ENCODE peak calls at places on chromosomes 7 and 10, in seven cellular contexts. L is astrocyte; F is tibial nerve; N is BJ; K is mesendoderm; M is neuronal stem cell; C is CD4-positive, CD25-positive, alpha-beta regulatory T cell. S is an unnamed sample. For H3K36me3, the result is how much of the 10 kb centered on the place peaks cover.

GRCh38 chr7:107345898-107346297 is 124.0 kb upstream of the GPR22 start:
- DNase-seq in L (no peak), F (no peak), N (no peak), K (no peak), M (no peak), C (no peak), S (no peak)

GRCh38 chr10:43683451-43684197 is 34.9 kb upstream of the ZNF32 start:
- DNase-seq in L (peak), F (no peak), N (no peak), K (peak), M (no peak), C (peak), S (peak)

GRCh38 chr10:65194131-65194530 is 1672.9 kb downstream of the REEP3 start:
- DNase-seq in L (peak), F (no peak), N (no peak), K (peak), M (no peak), C (no peak), S (no peak)

GRCh38 chr7:763762-764161 is 36.7 kb upstream of the PRKAR1B start:
- DNase-seq in L (no peak), F (no peak), N (no peak), K (no peak), M (no peak), C (no peak), S (no peak)

GRCh38 chr10:129605986-129606518 is 139.0 kb downstream of the MGMT start:
- DNase-seq in L (no peak), F (no peak), N (no peak), K (peak), M (no peak), C (no peak), S (peak)

GRCh38 chr10:93198401-93199175 is 124.9 kb downstream of the CYP26A1 start:
- DNase-seq in L (no peak), F (no peak), N (no peak), K (peak), M (no peak), C (no peak), S (no peak)

GRCh38 chr7:2497500-2498336 is 21.5 kb upstream of the GRIFIN start:
- DNase-seq in L (no peak), F (no peak), N (no peak), K (no peak), M (no peak), C (no peak), S (peak)

GRCh38 chr7:31882187-31882586 is 188.0 kb downstream of the PDE1C start:
- DNase-seq in L (no peak), F (no peak), N (no peak), K (peak), M (no peak), C (no peak), S (peak)

GRCh38 chr7:22858640-22859561 is 36.3 kb upstream of the TOMM7 start:
- DNase-seq in L (peak), F (no peak), N (peak), K (peak), M (no peak), C (no peak), S (no peak)

GRCh38 chr7:4753610-4754432 is 21.6 kb upstream of the AP5Z1 start:
- DNase-seq in L (no peak), F (peak), N (no peak), K (peak), M (peak), C (peak), S (peak)
- H3K36me3 ChIP-seq in L (under half), F (half or more), N (under half), K (under half), M (half or more), C (under half), S (under half)

GRCh38 chr7:24821045-24821853 is 64.0 kb upstream of the GSDME start:
- DNase-seq in L (peak), F (no peak), N (peak), K (peak), M (no peak), C (peak), S (no peak)
- H3K4me3 ChIP-seq in L (no peak), F (no peak), N (no peak), K (no peak), M (no peak), C (peak), S (no peak)

GRCh38 chr7:75555736-75556135 is 63.6 kb downstream of the SPDYE5 start:
- DNase-seq in L (no peak), F (no peak), N (no peak), K (no peak), M (no peak), C (no peak), S (no peak)
- H3K36me3 ChIP-seq in L (under half), F (half or more), N (under half), K (under half), M (half or more), C (under half), S (under half)

GRCh38 chr7:30463400-30464145 is 15.0 kb downstream of the NOD1 start:
- DNase-seq in L (no peak), F (no peak), N (no peak), K (no peak), M (no peak), C (no peak), S (no peak)
- H3K4me3 ChIP-seq in L (no peak), F (no peak), N (no peak), K (no peak), M (no peak), C (no peak), S (no peak)

GRCh38 chr10:91210014-91210413 is 10.4 kb upstream of the PCGF5 start:
- DNase-seq in L (no peak), F (no peak), N (no peak), K (no peak), M (no peak), C (no peak), S (no peak)
- H3K36me3 ChIP-seq in L (under half), F (under half), N (under half), K (under half), M (under half), C (under half), S (under half)

DNA sequence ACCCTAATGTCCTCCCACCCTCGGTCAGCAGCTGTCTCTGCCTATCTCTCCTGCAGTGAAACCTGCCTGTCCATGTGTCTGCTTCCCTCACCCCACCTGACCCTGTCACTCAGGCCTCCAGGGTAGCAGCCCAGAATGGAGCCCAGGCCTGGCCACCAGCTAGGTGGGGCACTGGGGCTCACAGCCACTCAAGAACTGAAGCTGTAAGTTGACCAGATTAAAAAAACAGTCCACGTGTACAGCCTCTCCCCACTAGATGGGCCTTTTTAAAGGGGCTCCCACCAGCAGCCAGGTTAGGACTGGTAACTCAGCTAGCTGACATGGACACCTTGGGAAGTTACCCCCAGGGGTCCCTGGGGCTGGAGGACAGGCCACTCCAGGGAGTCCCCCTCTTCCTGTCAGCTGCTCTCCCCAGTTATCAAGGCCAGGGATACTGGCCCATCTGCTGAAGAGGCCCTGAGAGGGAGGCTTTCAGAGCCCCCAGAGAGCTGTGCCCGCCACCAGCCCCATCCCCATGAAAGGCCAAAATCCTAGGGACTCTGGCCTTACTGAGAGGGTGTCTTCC is 1.4 kb downstream of the SMARCD3 start:
- DNase-seq in L (no peak), F (no peak), N (no peak), K (no peak), M (no peak), C (no peak), S (no peak)
- H3K4me3 ChIP-seq in L (peak), F (peak), N (peak), K (no peak), M (no peak), C (no peak), S (no peak)

DNA sequence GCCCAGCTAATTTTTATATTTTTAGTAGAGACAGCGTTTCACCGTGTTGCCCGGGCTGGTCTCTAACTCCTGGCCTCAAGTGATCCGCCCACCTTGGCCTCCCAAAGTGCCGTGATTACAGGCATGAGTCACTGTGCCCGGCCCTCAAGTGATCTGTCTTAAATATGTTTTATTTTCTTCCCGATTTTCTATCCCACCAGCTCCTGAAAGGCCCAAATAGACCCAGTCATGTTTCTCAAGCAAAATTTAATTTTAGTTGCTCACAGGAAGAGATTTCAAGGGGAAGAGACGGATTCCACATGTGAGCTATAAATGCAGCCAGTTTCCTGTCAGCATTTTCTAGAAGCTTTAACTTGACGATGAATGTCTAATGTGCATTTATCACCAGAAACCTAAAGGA is 12.0 kb downstream of the DENND10 start:
- DNase-seq in L (no peak), F (no peak), N (no peak), K (no peak), M (no peak), C (no peak), S (no peak)
- H3K36me3 ChIP-seq in L (under half), F (half or more), N (under half), K (under half), M (half or more), C (half or more), S (under half)